ENCODE peak calls at places on chromosomes 12 and 14, in nine cellular contexts. C is A549, E is adrenal gland, K is mammary epithelial cell, H is adipocyte, R is cardiac fibroblast, X is GM23248, Z is K562, G is neuronal stem cell. M is an unnamed sample.

GRCh38 chr12:74245458-74245857 is 292.2 kb upstream of the ATXN7L3B start:
- DNase-seq in C (no peak), E (no peak), K (no peak), H (no peak), R (no peak), X (no peak), Z (no peak), G (no peak), M (no peak)

GRCh38 chr12:57754411-57755193 is at the start of gene MARCHF9:
- DNase-seq in C (no peak), E (peak), K (peak), H (peak), R (no peak), X (no peak), Z (peak), G (no peak), M (peak)

GRCh38 chr14:51396222-51396815 is 156.3 kb downstream of the TMX1 start:
- DNase-seq in C (peak), E (peak), K (peak), H (peak), R (peak), X (peak), Z (no peak), G (no peak), M (peak)

GRCh38 chr12:2415568-2415944 is 362.8 kb downstream of the CACNA1C start:
- DNase-seq in C (no peak), E (no peak), K (no peak), H (no peak), R (no peak), X (no peak), Z (no peak), G (no peak), M (no peak)

GRCh38 chr14:55838529-55839052 is 258.6 kb downstream of the KTN1 start:
- DNase-seq in C (no peak), E (no peak), K (no peak), H (no peak), R (no peak), X (no peak), Z (no peak), G (no peak), M (no peak)

GRCh38 chr14:74362361-74362915 is 14.2 kb downstream of the VRTN start:
- DNase-seq in C (peak), E (peak), K (peak), H (peak), R (peak), X (peak), Z (peak), G (peak), M (peak)

GRCh38 chr12:64180951-64181350 is 41.1 kb downstream of the KICS2 start:
- DNase-seq in C (no peak), E (peak), K (peak), H (peak), R (peak), X (peak), Z (no peak), G (no peak), M (peak)

GRCh38 chr14:50342211-50343080 is 30.3 kb downstream of the DMAC2L start:
- DNase-seq in C (peak), E (peak), K (peak), H (peak), R (peak), X (peak), Z (peak), G (no peak), M (peak)

GRCh38 chr12:5335059-5335458 is 96.8 kb upstream of the NTF3 start:
- DNase-seq in C (no peak), E (no peak), K (peak), H (no peak), R (no peak), X (peak), Z (no peak), G (no peak), M (peak)

GRCh38 chr14:90499121-90499520 is 102.3 kb downstream of the CALM1 start:
- DNase-seq in C (no peak), E (no peak), K (no peak), H (no peak), R (no peak), X (no peak), Z (no peak), G (no peak), M (no peak)

GRCh38 chr12:119914666-119915065 is 37.5 kb upstream of the CIT start:
- DNase-seq in C (no peak), E (no peak), K (no peak), H (no peak), R (no peak), X (no peak), Z (no peak), G (no peak), M (no peak)

GRCh38 chr12:49339464-49339861 is 2.5 kb upstream of the C1QL4 start:
- DNase-seq in C (no peak), E (no peak), K (no peak), H (no peak), R (no peak), X (no peak), Z (no peak), G (no peak), M (no peak)

GRCh38 chr12:122523280-122523679 is 3.5 kb downstream of the RSRC2 start:
- DNase-seq in C (no peak), E (peak), K (peak), H (peak), R (peak), X (peak), Z (no peak), G (no peak), M (no peak)

GRCh38 chr12:103877288-103877687 is 36.3 kb upstream of the NT5DC3 start:
- DNase-seq in C (no peak), E (no peak), K (no peak), H (no peak), R (no peak), X (no peak), Z (no peak), G (no peak), M (no peak)

GRCh38 chr14:99188721-99189120 is 83.3 kb downstream of the BCL11B start:
- DNase-seq in C (no peak), E (no peak), K (no peak), H (no peak), R (no peak), X (no peak), Z (peak), G (no peak), M (no peak)

GRCh38 chr14:97707603-97708002 is 910.4 kb downstream of the VRK1 start:
- DNase-seq in C (no peak), E (no peak), K (no peak), H (no peak), R (no peak), X (no peak), Z (no peak), G (no peak), M (no peak)

GRCh38 chr14:92651793-92652382 is 96.5 kb downstream of the LGMN start:
- DNase-seq in C (no peak), E (peak), K (no peak), H (no peak), R (no peak), X (no peak), Z (no peak), G (no peak), M (no peak)

GRCh38 chr12:14612895-14613294 is 45.2 kb upstream of the PLBD1 start:
- DNase-seq in C (no peak), E (no peak), K (no peak), H (no peak), R (no peak), X (no peak), Z (no peak), G (no peak), M (no peak)

GRCh38 chr14:65849096-65849495 is 436.6 kb downstream of the FUT8 start:
- DNase-seq in C (no peak), E (no peak), K (no peak), H (no peak), R (no peak), X (no peak), Z (no peak), G (no peak), M (no peak)

GRCh38 chr14:99732436-99733220 is 48.5 kb downstream of the CYP46A1 start:
- DNase-seq in C (no peak), E (peak), K (no peak), H (no peak), R (no peak), X (no peak), Z (no peak), G (no peak), M (no peak)

GRCh38 chr12:69240625-69240984 is 1.2 kb downstream of the CPSF6 start:
- DNase-seq in C (peak), E (no peak), K (peak), H (peak), R (no peak), X (peak), Z (no peak), G (no peak), M (peak)

GRCh38 chr12:53222170-53223005 is 9.6 kb downstream of the RARG start:
- DNase-seq in C (no peak), E (no peak), K (no peak), H (peak), R (no peak), X (peak), Z (no peak), G (no peak), M (no peak)

GRCh38 chr12:53427905-53428594 is 4.4 kb downstream of the AMHR2 start:
- DNase-seq in C (peak), E (peak), K (peak), H (peak), R (peak), X (peak), Z (no peak), G (no peak), M (peak)

GRCh38 chr12:94563261-94563660 is 87.1 kb downstream of the TMCC3 start:
- DNase-seq in C (no peak), E (no peak), K (no peak), H (no peak), R (no peak), X (no peak), Z (no peak), G (no peak), M (no peak)

GRCh38 chr14:81400202-81400678 is at the start of gene STON2:
- DNase-seq in C (peak), E (no peak), K (peak), H (peak), R (peak), X (peak), Z (peak), G (no peak), M (peak)

GRCh38 chr14:102784892-102785597 is 7.8 kb downstream of the TRAF3 start:
- DNase-seq in C (no peak), E (no peak), K (no peak), H (no peak), R (no peak), X (no peak), Z (no peak), G (no peak), M (no peak)

GRCh38 chr14:95320076-95320895 is 578 bp upstream of the CLMN start:
- DNase-seq in C (no peak), E (no peak), K (no peak), H (no peak), R (no peak), X (no peak), Z (peak), G (peak), M (no peak)

GRCh38 chr14:72607386-72608125 is 286.3 kb downstream of the DPF3 start:
- DNase-seq in C (no peak), E (no peak), K (no peak), H (peak), R (no peak), X (peak), Z (no peak), G (no peak), M (no peak)

GRCh38 chr12:79252358-79253075 is 387.9 kb downstream of the SYT1 start:
- DNase-seq in C (no peak), E (no peak), K (peak), H (no peak), R (no peak), X (no peak), Z (no peak), G (no peak), M (peak)

GRCh38 chr14:24965934-24966593 is 83.9 kb downstream of the STXBP6 start:
- DNase-seq in C (no peak), E (peak), K (peak), H (peak), R (peak), X (peak), Z (no peak), G (peak), M (peak)

GRCh38 chr12:79451988-79452387 is 238.8 kb downstream of the PAWR start:
- DNase-seq in C (no peak), E (peak), K (peak), H (peak), R (peak), X (peak), Z (no peak), G (no peak), M (peak)

GRCh38 chr14:37864861-37865718 is 269.7 kb downstream of the TTC6 start:
- DNase-seq in C (no peak), E (no peak), K (peak), H (peak), R (no peak), X (peak), Z (no peak), G (no peak), M (peak)

GRCh38 chr14:67575684-67576083 is 24.4 kb downstream of the PIGH start:
- DNase-seq in C (no peak), E (no peak), K (no peak), H (no peak), R (no peak), X (no peak), Z (peak), G (no peak), M (peak)

GRCh38 chr14:88191605-88192004 is 131.5 kb downstream of the KCNK10 start:
- DNase-seq in C (no peak), E (no peak), K (no peak), H (no peak), R (no peak), X (no peak), Z (no peak), G (no peak), M (no peak)

GRCh38 chr12:47356129-47356622 is 276.4 kb upstream of the AMIGO2 start:
- DNase-seq in C (no peak), E (no peak), K (no peak), H (peak), R (peak), X (no peak), Z (no peak), G (no peak), M (peak)

GRCh38 chr12:13627536-13627935 is 353.9 kb downstream of the GRIN2B start:
- DNase-seq in C (no peak), E (no peak), K (no peak), H (no peak), R (no peak), X (no peak), Z (no peak), G (no peak), M (no peak)

GRCh38 chr14:93086441-93087055 is 29.2 kb downstream of the ITPK1 start:
- DNase-seq in C (no peak), E (no peak), K (no peak), H (no peak), R (no peak), X (no peak), Z (no peak), G (no peak), M (peak)

DNA sequence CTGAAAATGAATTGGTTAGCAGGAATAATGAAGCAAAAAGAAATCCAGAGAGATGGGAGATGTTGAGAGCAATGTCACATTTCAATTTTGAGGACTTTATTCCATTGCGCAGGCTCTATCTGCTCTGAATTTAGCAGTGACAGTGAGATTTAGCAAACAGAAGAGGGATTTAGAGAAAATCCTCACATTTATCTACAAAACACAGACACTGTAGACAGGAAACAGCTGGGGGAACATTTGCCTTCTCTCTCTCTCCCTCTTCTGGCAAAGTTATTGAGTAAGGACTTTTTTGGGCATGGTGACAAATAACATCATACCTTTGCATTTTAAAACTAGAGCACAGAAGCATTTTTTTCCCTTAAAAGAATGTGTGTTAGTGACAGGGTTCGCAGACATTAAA is at the start of gene IGF1:
- DNase-seq in C (no peak), E (no peak), K (no peak), H (peak), R (peak), X (peak), Z (peak), G (no peak), M (no peak)
- H3K4me3 ChIP-seq in C (no peak), E (peak), K (no peak), H (peak), R (no peak), X (peak), Z (peak), G (no peak), M (no peak)

GRCh38 chr14:79280400-79280670 is 931.0 kb downstream of the DIO2 start:
- DNase-seq in C (no peak), E (no peak), K (no peak), H (no peak), R (no peak), X (no peak), Z (no peak), G (no peak), M (no peak)

GRCh38 chr14:79278798-79279644 is 932.3 kb downstream of the DIO2 start:
- DNase-seq in C (peak), E (peak), K (peak), H (peak), R (peak), X (peak), Z (no peak), G (peak), M (peak)

GRCh38 chr14:79278286-79278797 is 933.0 kb downstream of the DIO2 start:
- DNase-seq in C (no peak), E (no peak), K (no peak), H (no peak), R (no peak), X (no peak), Z (no peak), G (no peak), M (no peak)

GRCh38 chr14:79281244-79282199 is 929.8 kb downstream of the DIO2 start:
- DNase-seq in C (no peak), E (no peak), K (no peak), H (no peak), R (no peak), X (no peak), Z (no peak), G (no peak), M (no peak)

DNA sequence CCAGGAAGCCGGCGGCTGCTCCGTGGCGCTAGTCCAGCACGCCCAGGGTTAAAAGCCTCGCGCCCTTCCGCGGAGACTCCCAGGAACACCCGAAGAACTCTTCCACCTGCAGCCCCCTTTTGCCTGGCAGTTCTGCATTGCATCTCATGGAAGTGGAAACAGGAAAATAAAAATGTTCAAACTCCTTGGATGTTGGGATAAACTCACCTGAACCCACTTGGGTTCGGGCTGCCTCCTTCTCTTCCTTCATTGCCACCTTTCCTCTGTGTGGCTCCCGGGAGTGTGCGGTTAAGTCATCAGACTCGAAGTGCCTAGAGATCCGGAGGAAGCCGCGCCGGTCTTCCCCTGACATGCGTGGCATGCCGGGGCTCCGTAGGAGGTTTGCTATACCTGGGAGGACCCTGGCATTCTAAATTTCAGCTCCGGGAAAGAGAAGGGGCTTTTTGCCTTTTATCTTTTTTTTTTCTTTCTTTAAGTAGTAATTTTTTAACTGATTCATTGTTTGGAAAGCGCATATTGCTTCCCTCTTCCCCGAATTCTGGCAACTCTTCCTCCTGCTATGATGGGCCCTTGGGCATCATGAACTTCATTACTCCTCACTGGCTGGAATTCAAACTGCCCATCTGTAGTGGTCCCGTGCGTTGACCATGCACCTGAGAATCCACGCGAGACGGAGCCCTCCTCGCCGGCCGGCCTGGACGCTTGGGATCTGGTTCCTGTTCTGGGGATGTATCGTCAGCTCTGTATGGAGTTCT is 931.5 kb downstream of the DIO2 start:
- DNase-seq in C (no peak), E (no peak), K (peak), H (peak), R (no peak), X (peak), Z (no peak), G (no peak), M (peak)
- H3K4me3 ChIP-seq in C (peak), E (peak), K (peak), H (peak), R (peak), X (peak), Z (no peak), G (peak), M (peak)

DNA sequence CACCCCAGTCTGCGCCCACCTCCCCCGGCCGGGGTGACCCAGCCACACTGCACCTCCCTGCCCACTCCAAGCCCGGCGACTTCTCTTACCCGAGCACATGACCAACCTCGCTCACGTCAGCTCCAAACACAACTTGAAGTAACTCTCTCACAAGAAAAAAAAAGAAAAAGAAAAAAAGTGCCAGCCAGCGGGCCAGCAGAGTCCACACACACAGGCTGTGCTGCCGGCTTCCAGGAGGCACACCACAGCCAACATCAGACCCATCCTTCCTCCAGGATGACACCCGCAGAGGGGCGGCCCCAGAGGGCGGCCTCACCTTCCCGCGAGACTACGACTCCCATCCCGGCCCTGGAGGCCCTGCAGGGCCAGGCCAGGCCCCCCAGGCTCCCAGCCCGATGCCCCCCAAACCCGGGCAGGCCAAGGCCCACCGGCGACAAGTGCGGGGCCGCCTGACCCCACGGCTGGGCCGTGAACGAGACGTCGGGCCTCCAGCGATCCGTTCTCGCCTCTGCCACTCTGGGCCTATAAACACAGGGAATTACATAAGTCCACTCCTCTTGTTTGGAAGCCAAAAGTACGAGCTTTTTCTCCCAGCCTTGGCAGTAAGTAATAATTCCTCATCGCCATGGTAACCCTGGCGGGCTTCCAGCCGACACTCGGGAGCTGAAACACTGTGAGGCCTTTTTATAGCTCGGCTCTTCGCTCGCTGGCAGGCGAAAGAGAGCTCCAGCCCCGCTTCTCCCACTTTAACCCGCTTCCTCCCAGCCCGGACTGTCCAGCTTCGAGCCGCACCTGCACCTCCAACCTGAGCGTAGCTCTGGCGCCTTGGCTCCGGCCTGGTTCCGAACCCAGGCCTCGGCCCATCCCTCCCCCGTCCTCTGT is 49.1 kb downstream of the NCOR2 start:
- DNase-seq in C (peak), E (peak), K (peak), H (peak), R (peak), X (peak), Z (no peak), G (peak), M (peak)
- H3K4me3 ChIP-seq in C (peak), E (peak), K (peak), H (peak), R (peak), X (peak), Z (no peak), G (peak), M (peak)

DNA sequence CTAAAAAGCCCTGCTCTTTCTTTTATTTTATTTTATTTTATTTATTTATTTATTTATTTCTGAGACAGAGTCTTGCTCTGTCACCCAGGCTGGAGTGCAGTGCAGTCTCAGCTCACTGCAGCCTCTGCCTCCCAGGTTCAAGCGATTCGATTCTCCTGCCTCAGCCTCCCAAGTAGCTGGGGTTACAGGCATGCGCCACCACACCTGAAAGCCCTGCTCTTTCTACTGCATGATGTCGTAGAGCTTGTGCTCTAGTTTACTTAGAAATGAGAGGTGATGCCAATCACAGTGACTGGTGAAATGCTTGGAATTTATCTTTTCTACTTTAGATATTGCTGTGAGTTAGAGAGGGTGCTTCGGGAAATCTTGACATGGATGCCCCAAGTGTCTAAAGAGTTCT is 54.5 kb downstream of the DAD1 start:
- DNase-seq in C (no peak), E (no peak), K (no peak), H (no peak), R (no peak), X (no peak), Z (no peak), G (no peak), M (no peak)
- H3K4me3 ChIP-seq in C (no peak), E (no peak), K (no peak), H (no peak), R (no peak), X (no peak), Z (no peak), G (no peak), M (no peak)